ENCODE peak calls at places on chromosomes 2 and 18, in ten cellular contexts. One of them, this sample, is unnamed.

GRCh38 chr2:42775812-42776211 is 11.9 kb upstream of the OXER1 start:
- DNase-seq in amygdala: no peak
- DNase-seq in NCI-H1105 treated with DMSO at 0.1 percent for 48 hours: no peak
- DNase-seq in foreskin melanocyte: peak
- DNase-seq in amniotic stem cell: no peak
- DNase-seq in astrocyte of the spinal cord: no peak
- DNase-seq in fibroblast of pulmonary artery: no peak
- DNase-seq in GM18507: no peak
- DNase-seq in GM23248: no peak
- DNase-seq in psoas muscle: no peak
- DNase-seq in this sample: no peak

GRCh38 chr2:63058742-63059433 is 8.3 kb downstream of the OTX1 start:
- DNase-seq in amygdala: no peak
- DNase-seq in NCI-H1105 treated with DMSO at 0.1 percent for 48 hours: no peak
- DNase-seq in foreskin melanocyte: no peak
- DNase-seq in amniotic stem cell: no peak
- DNase-seq in astrocyte of the spinal cord: no peak
- DNase-seq in fibroblast of pulmonary artery: no peak
- DNase-seq in GM18507: no peak
- DNase-seq in GM23248: peak
- DNase-seq in psoas muscle: peak
- DNase-seq in this sample: no peak

GRCh38 chr18:33596178-33596854 is 18.3 kb downstream of the ASXL3 start:
- DNase-seq in amygdala: no peak
- DNase-seq in NCI-H1105 treated with DMSO at 0.1 percent for 48 hours: no peak
- DNase-seq in foreskin melanocyte: no peak
- DNase-seq in amniotic stem cell: peak
- DNase-seq in astrocyte of the spinal cord: peak
- DNase-seq in fibroblast of pulmonary artery: peak
- DNase-seq in GM18507: no peak
- DNase-seq in GM23248: peak
- DNase-seq in psoas muscle: no peak
- DNase-seq in this sample: no peak

GRCh38 chr18:50571606-50572005 is 11.7 kb downstream of the MAPK4 start:
- DNase-seq in amygdala: no peak
- DNase-seq in NCI-H1105 treated with DMSO at 0.1 percent for 48 hours: no peak
- DNase-seq in foreskin melanocyte: no peak
- DNase-seq in amniotic stem cell: no peak
- DNase-seq in astrocyte of the spinal cord: no peak
- DNase-seq in fibroblast of pulmonary artery: no peak
- DNase-seq in GM18507: no peak
- DNase-seq in GM23248: no peak
- DNase-seq in psoas muscle: no peak
- DNase-seq in this sample: no peak

GRCh38 chr2:67733517-67733916 is 329.3 kb downstream of the C1D start:
- DNase-seq in amygdala: no peak
- DNase-seq in NCI-H1105 treated with DMSO at 0.1 percent for 48 hours: no peak
- DNase-seq in foreskin melanocyte: no peak
- DNase-seq in amniotic stem cell: no peak
- DNase-seq in astrocyte of the spinal cord: peak
- DNase-seq in fibroblast of pulmonary artery: peak
- DNase-seq in GM18507: no peak
- DNase-seq in GM23248: peak
- DNase-seq in psoas muscle: no peak
- DNase-seq in this sample: no peak

GRCh38 chr2:86311879-86312278 is 25.5 kb downstream of the REEP1 start:
- DNase-seq in amygdala: no peak
- DNase-seq in NCI-H1105 treated with DMSO at 0.1 percent for 48 hours: no peak
- DNase-seq in foreskin melanocyte: no peak
- DNase-seq in amniotic stem cell: no peak
- DNase-seq in astrocyte of the spinal cord: no peak
- DNase-seq in fibroblast of pulmonary artery: no peak
- DNase-seq in GM18507: no peak
- DNase-seq in GM23248: no peak
- DNase-seq in psoas muscle: no peak
- DNase-seq in this sample: no peak

GRCh38 chr18:8794133-8794986 is 89.0 kb downstream of the MTCL1 start:
- DNase-seq in amygdala: no peak
- DNase-seq in NCI-H1105 treated with DMSO at 0.1 percent for 48 hours: no peak
- DNase-seq in foreskin melanocyte: no peak
- DNase-seq in amniotic stem cell: peak
- DNase-seq in astrocyte of the spinal cord: peak
- DNase-seq in fibroblast of pulmonary artery: no peak
- DNase-seq in GM18507: no peak
- DNase-seq in GM23248: peak
- DNase-seq in psoas muscle: no peak
- DNase-seq in this sample: no peak

GRCh38 chr2:187617925-187618324 is 63.7 kb upstream of the TFPI start:
- DNase-seq in amygdala: no peak
- DNase-seq in NCI-H1105 treated with DMSO at 0.1 percent for 48 hours: peak
- DNase-seq in foreskin melanocyte: no peak
- DNase-seq in amniotic stem cell: no peak
- DNase-seq in astrocyte of the spinal cord: no peak
- DNase-seq in fibroblast of pulmonary artery: no peak
- DNase-seq in GM18507: no peak
- DNase-seq in GM23248: no peak
- DNase-seq in psoas muscle: no peak
- DNase-seq in this sample: no peak

GRCh38 chr2:46350030-46350699 is 53.0 kb downstream of the EPAS1 start:
- DNase-seq in amygdala: no peak
- DNase-seq in NCI-H1105 treated with DMSO at 0.1 percent for 48 hours: no peak
- DNase-seq in foreskin melanocyte: no peak
- DNase-seq in amniotic stem cell: no peak
- DNase-seq in astrocyte of the spinal cord: peak
- DNase-seq in fibroblast of pulmonary artery: peak
- DNase-seq in GM18507: no peak
- DNase-seq in GM23248: no peak
- DNase-seq in psoas muscle: no peak
- DNase-seq in this sample: no peak

GRCh38 chr2:16546128-16546754 is 119.4 kb downstream of the CYRIA start:
- DNase-seq in amygdala: no peak
- DNase-seq in NCI-H1105 treated with DMSO at 0.1 percent for 48 hours: no peak
- DNase-seq in foreskin melanocyte: peak
- DNase-seq in amniotic stem cell: no peak
- DNase-seq in astrocyte of the spinal cord: peak
- DNase-seq in fibroblast of pulmonary artery: peak
- DNase-seq in GM18507: no peak
- DNase-seq in GM23248: peak
- DNase-seq in psoas muscle: no peak
- DNase-seq in this sample: peak

GRCh38 chr2:216352653-216353270 is 19.5 kb downstream of the MARCHF4 start:
- DNase-seq in amygdala: no peak
- DNase-seq in NCI-H1105 treated with DMSO at 0.1 percent for 48 hours: no peak
- DNase-seq in foreskin melanocyte: no peak
- DNase-seq in amniotic stem cell: no peak
- DNase-seq in astrocyte of the spinal cord: no peak
- DNase-seq in fibroblast of pulmonary artery: no peak
- DNase-seq in GM18507: no peak
- DNase-seq in GM23248: no peak
- DNase-seq in psoas muscle: no peak
- DNase-seq in this sample: peak

GRCh38 chr2:38580237-38580636 is 22.5 kb downstream of the HNRNPLL start:
- DNase-seq in amygdala: no peak
- DNase-seq in NCI-H1105 treated with DMSO at 0.1 percent for 48 hours: no peak
- DNase-seq in foreskin melanocyte: no peak
- DNase-seq in amniotic stem cell: no peak
- DNase-seq in astrocyte of the spinal cord: no peak
- DNase-seq in fibroblast of pulmonary artery: no peak
- DNase-seq in GM18507: no peak
- DNase-seq in GM23248: no peak
- DNase-seq in psoas muscle: no peak
- DNase-seq in this sample: no peak

GRCh38 chr2:62050456-62051045 is 145.1 kb downstream of the COMMD1 start:
- DNase-seq in amygdala: no peak
- DNase-seq in NCI-H1105 treated with DMSO at 0.1 percent for 48 hours: no peak
- DNase-seq in foreskin melanocyte: peak
- DNase-seq in amniotic stem cell: no peak
- DNase-seq in astrocyte of the spinal cord: peak
- DNase-seq in fibroblast of pulmonary artery: no peak
- DNase-seq in GM18507: no peak
- DNase-seq in GM23248: no peak
- DNase-seq in psoas muscle: no peak
- DNase-seq in this sample: no peak

GRCh38 chr2:192236136-192236535 is 41.4 kb upstream of the TMEFF2 start:
- DNase-seq in amygdala: no peak
- DNase-seq in NCI-H1105 treated with DMSO at 0.1 percent for 48 hours: no peak
- DNase-seq in foreskin melanocyte: no peak
- DNase-seq in amniotic stem cell: no peak
- DNase-seq in astrocyte of the spinal cord: peak
- DNase-seq in fibroblast of pulmonary artery: peak
- DNase-seq in GM18507: no peak
- DNase-seq in GM23248: peak
- DNase-seq in psoas muscle: no peak
- DNase-seq in this sample: no peak

GRCh38 chr18:52242711-52243110 is 97.3 kb upstream of the DCC start:
- DNase-seq in amygdala: no peak
- DNase-seq in NCI-H1105 treated with DMSO at 0.1 percent for 48 hours: no peak
- DNase-seq in foreskin melanocyte: no peak
- DNase-seq in amniotic stem cell: no peak
- DNase-seq in astrocyte of the spinal cord: no peak
- DNase-seq in fibroblast of pulmonary artery: peak
- DNase-seq in GM18507: no peak
- DNase-seq in GM23248: peak
- DNase-seq in psoas muscle: no peak
- DNase-seq in this sample: no peak

GRCh38 chr2:164599954-164600589 is 21.2 kb downstream of the GRB14 start:
- DNase-seq in amygdala: no peak
- DNase-seq in NCI-H1105 treated with DMSO at 0.1 percent for 48 hours: peak
- DNase-seq in foreskin melanocyte: peak
- DNase-seq in amniotic stem cell: peak
- DNase-seq in astrocyte of the spinal cord: peak
- DNase-seq in fibroblast of pulmonary artery: peak
- DNase-seq in GM18507: no peak
- DNase-seq in GM23248: peak
- DNase-seq in psoas muscle: no peak
- DNase-seq in this sample: peak

GRCh38 chr2:88933077-88933476 is 241.6 kb downstream of the RPIA start:
- DNase-seq in amygdala: no peak
- DNase-seq in NCI-H1105 treated with DMSO at 0.1 percent for 48 hours: no peak
- DNase-seq in foreskin melanocyte: no peak
- DNase-seq in amniotic stem cell: no peak
- DNase-seq in astrocyte of the spinal cord: no peak
- DNase-seq in fibroblast of pulmonary artery: no peak
- DNase-seq in GM18507: no peak
- DNase-seq in GM23248: no peak
- DNase-seq in psoas muscle: no peak
- DNase-seq in this sample: no peak

GRCh38 chr2:230636684-230637271 is 75.9 kb upstream of the CAB39 start:
- DNase-seq in amygdala: no peak
- DNase-seq in NCI-H1105 treated with DMSO at 0.1 percent for 48 hours: no peak
- DNase-seq in foreskin melanocyte: no peak
- DNase-seq in amniotic stem cell: no peak
- DNase-seq in astrocyte of the spinal cord: no peak
- DNase-seq in fibroblast of pulmonary artery: no peak
- DNase-seq in GM18507: no peak
- DNase-seq in GM23248: no peak
- DNase-seq in psoas muscle: no peak
- DNase-seq in this sample: peak

GRCh38 chr2:56197816-56198215 is 14.0 kb downstream of the CCDC85A start:
- DNase-seq in amygdala: no peak
- DNase-seq in NCI-H1105 treated with DMSO at 0.1 percent for 48 hours: no peak
- DNase-seq in foreskin melanocyte: no peak
- DNase-seq in amniotic stem cell: no peak
- DNase-seq in astrocyte of the spinal cord: no peak
- DNase-seq in fibroblast of pulmonary artery: no peak
- DNase-seq in GM18507: no peak
- DNase-seq in GM23248: no peak
- DNase-seq in psoas muscle: no peak
- DNase-seq in this sample: no peak

GRCh38 chr18:60549338-60549960 is 176.9 kb upstream of the MC4R start:
- DNase-seq in amygdala: no peak
- DNase-seq in NCI-H1105 treated with DMSO at 0.1 percent for 48 hours: peak
- DNase-seq in foreskin melanocyte: peak
- DNase-seq in amniotic stem cell: peak
- DNase-seq in astrocyte of the spinal cord: peak
- DNase-seq in fibroblast of pulmonary artery: peak
- DNase-seq in GM18507: peak
- DNase-seq in GM23248: peak
- DNase-seq in psoas muscle: no peak
- DNase-seq in this sample: no peak

GRCh38 chr18:11454021-11454420 is 155.4 kb upstream of the SLC35G4 start:
- DNase-seq in amygdala: no peak
- DNase-seq in NCI-H1105 treated with DMSO at 0.1 percent for 48 hours: no peak
- DNase-seq in foreskin melanocyte: peak
- DNase-seq in amniotic stem cell: no peak
- DNase-seq in astrocyte of the spinal cord: no peak
- DNase-seq in fibroblast of pulmonary artery: no peak
- DNase-seq in GM18507: no peak
- DNase-seq in GM23248: no peak
- DNase-seq in psoas muscle: no peak
- DNase-seq in this sample: no peak

GRCh38 chr2:45654250-45654649 is 2.8 kb downstream of the PRKCE start:
- DNase-seq in amygdala: no peak
- DNase-seq in NCI-H1105 treated with DMSO at 0.1 percent for 48 hours: peak
- DNase-seq in foreskin melanocyte: no peak
- DNase-seq in amniotic stem cell: no peak
- DNase-seq in astrocyte of the spinal cord: no peak
- DNase-seq in fibroblast of pulmonary artery: no peak
- DNase-seq in GM18507: no peak
- DNase-seq in GM23248: peak
- DNase-seq in psoas muscle: no peak
- DNase-seq in this sample: no peak

GRCh38 chr18:28009589-28009988 is 167.3 kb downstream of the CDH2 start:
- DNase-seq in amygdala: no peak
- DNase-seq in NCI-H1105 treated with DMSO at 0.1 percent for 48 hours: no peak
- DNase-seq in foreskin melanocyte: no peak
- DNase-seq in amniotic stem cell: no peak
- DNase-seq in astrocyte of the spinal cord: no peak
- DNase-seq in fibroblast of pulmonary artery: no peak
- DNase-seq in GM18507: no peak
- DNase-seq in GM23248: no peak
- DNase-seq in psoas muscle: no peak
- DNase-seq in this sample: no peak

GRCh38 chr2:235073938-235074337 is 122.1 kb downstream of the SH3BP4 start:
- DNase-seq in amygdala: no peak
- DNase-seq in NCI-H1105 treated with DMSO at 0.1 percent for 48 hours: no peak
- DNase-seq in foreskin melanocyte: no peak
- DNase-seq in amniotic stem cell: no peak
- DNase-seq in astrocyte of the spinal cord: no peak
- DNase-seq in fibroblast of pulmonary artery: no peak
- DNase-seq in GM18507: no peak
- DNase-seq in GM23248: no peak
- DNase-seq in psoas muscle: no peak
- DNase-seq in this sample: no peak

GRCh38 chr2:26025509-26025908 is 8.4 kb upstream of the RAB10 start:
- DNase-seq in amygdala: no peak
- DNase-seq in NCI-H1105 treated with DMSO at 0.1 percent for 48 hours: no peak
- DNase-seq in foreskin melanocyte: no peak
- DNase-seq in amniotic stem cell: no peak
- DNase-seq in astrocyte of the spinal cord: no peak
- DNase-seq in fibroblast of pulmonary artery: no peak
- DNase-seq in GM18507: no peak
- DNase-seq in GM23248: no peak
- DNase-seq in psoas muscle: no peak
- DNase-seq in this sample: no peak

GRCh38 chr18:56028514-56028913 is 440.5 kb upstream of the TCF4 start:
- DNase-seq in amygdala: no peak
- DNase-seq in NCI-H1105 treated with DMSO at 0.1 percent for 48 hours: no peak
- DNase-seq in foreskin melanocyte: no peak
- DNase-seq in amniotic stem cell: no peak
- DNase-seq in astrocyte of the spinal cord: peak
- DNase-seq in fibroblast of pulmonary artery: peak
- DNase-seq in GM18507: no peak
- DNase-seq in GM23248: peak
- DNase-seq in psoas muscle: no peak
- DNase-seq in this sample: no peak

GRCh38 chr2:69185807-69186206 is 172.8 kb downstream of the ANTXR1 start:
- DNase-seq in amygdala: no peak
- DNase-seq in NCI-H1105 treated with DMSO at 0.1 percent for 48 hours: no peak
- DNase-seq in foreskin melanocyte: no peak
- DNase-seq in amniotic stem cell: no peak
- DNase-seq in astrocyte of the spinal cord: peak
- DNase-seq in fibroblast of pulmonary artery: no peak
- DNase-seq in GM18507: no peak
- DNase-seq in GM23248: peak
- DNase-seq in psoas muscle: no peak
- DNase-seq in this sample: no peak

GRCh38 chr18:6406075-6406909 is 8.4 kb downstream of the L3MBTL4 start:
- DNase-seq in amygdala: no peak
- DNase-seq in NCI-H1105 treated with DMSO at 0.1 percent for 48 hours: no peak
- DNase-seq in foreskin melanocyte: no peak
- DNase-seq in amniotic stem cell: no peak
- DNase-seq in astrocyte of the spinal cord: peak
- DNase-seq in fibroblast of pulmonary artery: peak
- DNase-seq in GM18507: no peak
- DNase-seq in GM23248: peak
- DNase-seq in psoas muscle: peak
- DNase-seq in this sample: no peak